ENCODE peak calls at places on chromosomes 16 and 17, in eight cellular contexts. W is endodermal cell, N is tibial nerve, R is tibial artery, J is A549, U is psoas muscle, V is fibroblast of lung, C is PC-9. T is an unnamed sample. For H3K4me1, the result is how much of the 10 kb centered on the place peaks cover.

GRCh38 chr16:55898592-55898991 is 23.4 kb upstream of the CES5A start:
- DNase-seq in N (no peak), J (no peak), V (no peak), C (no peak), R (no peak), U (no peak), W (no peak), T (no peak)

GRCh38 chr16:88983771-88984687 is 7.0 kb upstream of the CBFA2T3 start:
- DNase-seq in N (no peak), C (no peak), U (no peak), W (no peak), J (no peak), V (no peak), R (no peak), T (no peak)

GRCh38 chr17:40260528-40260927 is 27.2 kb upstream of the CDC6 start:
- DNase-seq in C (no peak), U (no peak), W (no peak), V (no peak), N (no peak), R (no peak), J (no peak), T (no peak)

GRCh38 chr16:69187891-69188451 is 1.0 kb downstream of the SNTB2 start:
- DNase-seq in W (peak), R (peak), C (peak), V (peak), J (peak), N (peak), U (peak), T (no peak)

GRCh38 chr17:41739661-41740352 is 5.4 kb upstream of the HAP1 start:
- DNase-seq in J (peak), R (no peak), U (no peak), V (no peak), C (peak), N (no peak), W (no peak), T (no peak)

GRCh38 chr17:80565347-80566053 is 20.9 kb downstream of the RPTOR start:
- DNase-seq in C (no peak), U (no peak), J (no peak), N (no peak), R (no peak), W (peak), V (no peak), T (no peak)

GRCh38 chr16:88837806-88838205 is 18.9 kb downstream of the GALNS start:
- DNase-seq in W (no peak), J (no peak), N (no peak), R (no peak), C (no peak), U (no peak), V (no peak), T (no peak)

GRCh38 chr16:23594186-23594585 is 1.9 kb downstream of the NDUFAB1 start:
- DNase-seq in W (no peak), C (no peak), J (no peak), N (no peak), R (no peak), V (no peak), U (no peak), T (no peak)

GRCh38 chr16:87715658-87716057 is 50.1 kb downstream of the KLHDC4 start:
- DNase-seq in V (no peak), J (no peak), W (no peak), R (no peak), N (no peak), C (no peak), U (no peak), T (no peak)

GRCh38 chr17:601462-602303 is 113.0 kb downstream of the VPS53 start:
- DNase-seq in R (no peak), N (no peak), W (no peak), U (no peak), V (peak), C (no peak), J (no peak), T (no peak)

GRCh38 chr16:28475221-28475620 is 3.1 kb upstream of the NPIPB7 start:
- DNase-seq in R (no peak), U (no peak), V (no peak), W (no peak), N (no peak), C (no peak), J (no peak), T (no peak)

GRCh38 chr16:51327001-51327400 is 175.9 kb upstream of the SALL1 start:
- DNase-seq in R (no peak), V (peak), U (no peak), W (no peak), J (no peak), C (no peak), N (no peak), T (no peak)

GRCh38 chr17:81537343-81537855 is 9.2 kb downstream of the FSCN2 start:
- DNase-seq in N (no peak), J (peak), W (peak), U (peak), R (no peak), C (peak), V (no peak), T (no peak)

GRCh38 chr17:64133546-64134215 is 3.7 kb upstream of the ERN1 start:
- DNase-seq in J (peak), C (no peak), N (no peak), V (peak), U (no peak), R (no peak), W (peak), T (no peak)

GRCh38 chr17:40482722-40483121 is 18.7 kb downstream of the TNS4 start:
- DNase-seq in J (peak), V (no peak), N (no peak), U (no peak), C (no peak), W (no peak), R (no peak), T (no peak)

GRCh38 chr17:17837966-17838962 is 1.5 kb upstream of the SREBF1 start:
- DNase-seq in J (peak), C (peak), N (peak), R (peak), W (peak), U (peak), V (peak), T (no peak)

DNA sequence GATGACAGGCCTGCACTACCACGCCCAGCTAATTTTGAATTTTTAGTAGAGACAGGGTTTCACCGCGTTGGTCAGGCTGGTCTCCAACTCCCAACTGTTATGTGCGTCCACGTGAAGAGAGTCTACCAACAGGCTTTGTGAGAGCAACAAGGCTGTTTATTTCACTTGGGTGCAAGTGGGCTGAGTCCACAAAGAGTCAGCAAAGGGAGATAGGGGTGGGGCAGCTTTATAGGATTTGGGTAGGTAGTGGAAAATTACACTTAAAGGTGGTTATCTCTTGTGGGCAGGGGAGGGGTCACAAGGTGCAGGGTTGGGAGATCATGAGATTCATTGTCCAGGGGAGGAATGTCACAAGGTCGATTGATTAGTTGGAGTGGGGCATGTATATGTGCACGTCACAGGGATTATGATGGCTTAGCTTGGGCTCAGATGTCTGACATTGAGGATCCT is 111.6 kb downstream of the GOSR1 start:
- DNase-seq in J (no peak), N (no peak), U (no peak), W (no peak), V (no peak), R (no peak), C (no peak), T (no peak)
- H3K4me1 ChIP-seq in J (under half), N (under half), U (under half), W (under half), V (under half), R (under half), C (under half), T (under half)

GRCh38 chr17:33651631-33652030 is 358.5 kb upstream of the ASIC2 start:
- DNase-seq in R (no peak), W (peak), V (no peak), U (no peak), C (no peak), J (peak), N (no peak), T (no peak)
- TF ChIP-seq CTCF in R (no peak), W (peak), V (no peak), U (no peak), C (no peak), J (peak), N (no peak), T (no peak)

GRCh38 chr17:74356640-74357465 is 4.8 kb downstream of the BTBD17 start:
- DNase-seq in V (no peak), R (no peak), N (no peak), C (no peak), J (peak), U (no peak), W (no peak), T (no peak)
- H3K4me3 ChIP-seq in V (no peak), R (no peak), N (no peak), C (no peak), J (peak), U (peak), W (peak), T (peak)

GRCh38 chr16:53768167-53768566 is 64.2 kb downstream of the FTO start:
- DNase-seq in C (no peak), J (no peak), U (no peak), R (no peak), V (no peak), W (no peak), N (no peak), T (no peak)
- H3K4me1 ChIP-seq in C (under half), J (half or more), U (under half), R (half or more), V (under half), W (under half), N (half or more), T (under half)

GRCh38 chr17:48211787-48212186 is 104.2 kb downstream of the SNX11 start:
- DNase-seq in V (no peak), R (no peak), U (no peak), J (no peak), W (no peak), C (no peak), N (no peak), T (no peak)

GRCh38 chr17:48213797-48214196 is 106.2 kb downstream of the SNX11 start:
- DNase-seq in U (no peak), J (no peak), R (no peak), C (no peak), N (no peak), V (no peak), W (no peak), T (no peak)

GRCh38 chr17:48219605-48220004 is 112.0 kb downstream of the SNX11 start:
- DNase-seq in N (no peak), U (no peak), V (no peak), R (no peak), J (no peak), W (peak), C (no peak), T (no peak)

GRCh38 chr17:48211011-48211410 is 103.4 kb downstream of the SNX11 start:
- DNase-seq in N (no peak), V (no peak), W (no peak), C (no peak), R (no peak), U (no peak), J (no peak), T (no peak)

DNA sequence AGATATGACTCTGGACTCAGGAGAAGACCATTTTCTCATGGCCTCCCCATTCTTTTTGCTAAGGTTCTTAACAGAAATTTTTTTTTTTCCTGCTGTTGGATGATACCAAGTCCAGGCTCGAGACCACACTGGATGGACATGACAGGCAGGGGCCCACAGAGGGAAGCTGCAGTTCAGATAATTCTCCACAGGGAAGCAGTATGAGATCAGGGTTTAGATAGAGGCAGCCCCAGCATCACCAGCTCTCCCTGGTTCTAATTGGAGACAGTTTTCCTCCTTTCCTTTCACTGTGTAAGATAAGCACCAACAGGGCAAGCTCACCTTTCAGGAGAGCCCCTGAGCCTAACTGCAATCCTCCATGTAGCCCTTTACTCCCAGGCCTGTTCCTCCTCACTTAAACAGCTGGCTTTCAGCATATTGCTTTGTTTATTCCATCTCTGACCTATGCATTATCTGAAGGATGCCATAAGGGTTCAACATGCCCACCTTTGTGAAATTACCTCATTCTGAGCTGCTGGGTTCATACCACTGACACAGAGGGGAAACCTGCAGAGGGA is 108.1 kb downstream of the SNX11 start:
- DNase-seq in V (peak), J (peak), C (peak), U (no peak), R (no peak), W (peak), N (no peak), T (no peak)
- TF ChIP-seq CTCF in V (peak), J (peak), C (peak), U (peak), R (peak), W (peak), N (peak), T (no peak)

GRCh38 chr16:9098377-9099090 is 7.1 kb downstream of the HAPSTR1 start:
- DNase-seq in U (no peak), R (no peak), N (no peak), J (no peak), V (no peak), W (peak), C (no peak), T (no peak)
- H3K4me3 ChIP-seq in U (peak), R (no peak), N (no peak), J (no peak), V (no peak), W (no peak), C (peak), T (no peak)

GRCh38 chr17:60606036-60606435 is 6.0 kb downstream of the PPM1D start:
- DNase-seq in J (no peak), U (no peak), W (no peak), R (no peak), C (no peak), N (no peak), V (no peak), T (no peak)
- H3K4me1 ChIP-seq in J (under half), U (under half), W (under half), R (half or more), C (under half), N (half or more), V (under half), T (under half)

GRCh38 chr17:57708401-57708800 is 36.7 kb downstream of the CCDC182 start:
- DNase-seq in R (no peak), C (no peak), U (no peak), J (no peak), N (no peak), V (no peak), W (no peak), T (no peak)
- TF ChIP-seq CTCF in R (no peak), C (no peak), U (no peak), J (no peak), N (no peak), V (peak), W (no peak), T (no peak)

DNA sequence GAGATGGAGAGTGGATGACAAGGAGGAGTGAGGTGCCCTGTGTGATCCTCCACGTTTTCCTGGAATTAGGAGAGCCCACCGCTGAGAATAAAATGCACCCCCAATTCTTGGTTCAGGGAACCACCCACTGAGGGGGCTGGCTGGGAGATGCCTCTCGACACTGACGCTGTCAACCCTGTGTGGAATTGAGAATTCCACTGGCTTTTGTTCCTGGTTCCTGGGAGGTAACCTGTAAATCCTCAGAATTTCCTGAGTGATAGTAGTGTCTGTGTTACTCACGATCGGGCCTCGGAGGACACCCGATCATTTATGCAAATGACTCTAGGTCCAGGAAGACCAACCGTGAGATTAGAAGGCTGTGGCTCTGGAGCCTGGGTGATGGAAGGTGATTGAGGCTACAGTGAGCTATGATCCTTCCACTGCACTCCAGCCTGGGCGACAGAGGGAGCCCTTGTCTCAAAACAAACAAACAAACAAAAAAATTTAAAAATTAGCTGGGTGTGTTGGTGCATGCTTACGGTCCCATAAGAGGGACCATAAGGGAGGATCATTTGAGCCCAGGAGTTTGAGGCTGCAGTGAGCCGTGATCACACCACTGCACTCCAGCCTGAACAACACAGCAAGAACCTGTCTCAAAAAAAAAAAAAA is 11.7 kb upstream of the PRPSAP1 start:
- DNase-seq in R (no peak), N (no peak), J (no peak), C (no peak), V (no peak), U (no peak), W (peak), T (no peak)
- H3K4me3 ChIP-seq in R (no peak), N (no peak), J (no peak), C (no peak), V (no peak), U (no peak), W (no peak), T (no peak)

DNA sequence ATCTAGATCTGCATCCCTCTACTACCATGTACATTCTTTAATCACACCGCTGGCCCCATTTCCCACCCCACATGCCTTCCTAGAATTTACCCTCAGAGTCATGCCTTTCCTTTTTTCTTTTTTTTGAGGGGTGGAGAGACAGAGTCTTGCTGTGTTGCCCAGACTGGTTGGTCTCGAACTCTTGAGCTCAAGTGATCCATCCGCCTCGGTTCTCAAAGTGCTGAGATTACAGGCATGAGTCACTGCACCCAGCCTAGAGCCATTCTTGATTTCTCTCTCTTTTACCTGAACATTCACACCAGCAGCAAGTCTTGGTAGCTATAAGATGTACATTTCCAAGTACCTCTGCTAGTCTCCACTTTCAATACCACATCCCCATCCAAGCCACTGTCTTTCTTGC is 2.1 kb downstream of the PAGR1 start:
- DNase-seq in V (no peak), W (no peak), U (no peak), R (no peak), J (no peak), C (no peak), N (no peak), T (no peak)
- H3K4me1 ChIP-seq in V (under half), W (under half), U (under half), R (half or more), J (under half), C (under half), N (half or more), T (half or more)